ENCODE peak calls at places on chromosomes 6 and 20, in nine cellular contexts. B, Y, O, E, H, S, U, P and A are unnamed samples.

GRCh38 chr6:34360556-34360955 is 31.9 kb downstream of the NUDT3 start:
- DNase-seq in B (no peak), Y (no peak), O (no peak), E (no peak), H (no peak), S (no peak), U (no peak), P (no peak), A (no peak)

GRCh38 chr20:346640-347316 is at the start of gene NRSN2:
- DNase-seq in B (peak; percentile 77), Y (peak; percentile 82), O (peak; percentile 89), E (peak; percentile 37), H (peak; percentile 89), S (peak; percentile 73), U (no peak), P (no peak), A (peak; percentile 61)

GRCh38 chr6:56440551-56440981 is 193.2 kb upstream of the COL21A1 start:
- DNase-seq in B (no peak), Y (no peak), O (no peak), E (no peak), H (no peak), S (no peak), U (no peak), P (no peak), A (no peak)

GRCh38 chr6:157978021-157978783 is 3.5 kb upstream of the SYNJ2 start:
- DNase-seq in B (no peak), Y (no peak), O (no peak), E (no peak), H (no peak), S (peak; percentile 8), U (no peak), P (no peak), A (no peak)

GRCh38 chr6:170050591-170051041 is 240.3 kb downstream of the DLL1 start:
- DNase-seq in B (no peak), Y (no peak), O (no peak), E (no peak), H (no peak), S (peak; percentile 18), U (no peak), P (no peak), A (no peak)

GRCh38 chr6:45951771-45952529 is 63.7 kb downstream of the CLIC5 start:
- DNase-seq in B (no peak), Y (no peak), O (no peak), E (no peak), H (no peak), S (no peak), U (no peak), P (no peak), A (peak; percentile 23)

GRCh38 chr20:23243791-23244190 is 106.8 kb upstream of the NXT1 start:
- DNase-seq in B (peak; percentile 34), Y (no peak), O (no peak), E (no peak), H (no peak), S (no peak), U (no peak), P (no peak), A (no peak)

GRCh38 chr6:158758464-158758863 is 60.7 kb downstream of the EZR start:
- DNase-seq in B (no peak), Y (no peak), O (no peak), E (no peak), H (peak; percentile 89), S (no peak), U (no peak), P (no peak), A (no peak)

GRCh38 chr6:128882991-128883571 is at the start of gene LAMA2:
- DNase-seq in B (no peak), Y (peak; percentile 89), O (no peak), E (peak; percentile 77), H (peak; percentile 23), S (peak; percentile 32), U (peak; percentile 95), P (no peak), A (peak; percentile 41)

GRCh38 chr20:33947709-33948295 is 45.9 kb upstream of the RALY start:
- DNase-seq in B (peak; percentile 91), Y (no peak), O (peak; percentile 56), E (no peak), H (peak; percentile 53), S (peak; percentile 32), U (no peak), P (peak; percentile 19), A (peak; percentile 38)

GRCh38 chr20:53581444-53582311 is 12.0 kb downstream of the ZNF217 start:
- DNase-seq in B (no peak), Y (no peak), O (no peak), E (no peak), H (no peak), S (peak; percentile 21), U (no peak), P (no peak), A (peak; percentile 65)

GRCh38 chr6:97497713-97498331 is 214.8 kb upstream of the MMS22L start:
- DNase-seq in B (peak; percentile 29), Y (peak; percentile 24), O (peak; percentile 3), E (peak; percentile 23), H (peak; percentile 30), S (peak; percentile 50), U (no peak), P (peak; percentile 12), A (peak; percentile 54)

DNA sequence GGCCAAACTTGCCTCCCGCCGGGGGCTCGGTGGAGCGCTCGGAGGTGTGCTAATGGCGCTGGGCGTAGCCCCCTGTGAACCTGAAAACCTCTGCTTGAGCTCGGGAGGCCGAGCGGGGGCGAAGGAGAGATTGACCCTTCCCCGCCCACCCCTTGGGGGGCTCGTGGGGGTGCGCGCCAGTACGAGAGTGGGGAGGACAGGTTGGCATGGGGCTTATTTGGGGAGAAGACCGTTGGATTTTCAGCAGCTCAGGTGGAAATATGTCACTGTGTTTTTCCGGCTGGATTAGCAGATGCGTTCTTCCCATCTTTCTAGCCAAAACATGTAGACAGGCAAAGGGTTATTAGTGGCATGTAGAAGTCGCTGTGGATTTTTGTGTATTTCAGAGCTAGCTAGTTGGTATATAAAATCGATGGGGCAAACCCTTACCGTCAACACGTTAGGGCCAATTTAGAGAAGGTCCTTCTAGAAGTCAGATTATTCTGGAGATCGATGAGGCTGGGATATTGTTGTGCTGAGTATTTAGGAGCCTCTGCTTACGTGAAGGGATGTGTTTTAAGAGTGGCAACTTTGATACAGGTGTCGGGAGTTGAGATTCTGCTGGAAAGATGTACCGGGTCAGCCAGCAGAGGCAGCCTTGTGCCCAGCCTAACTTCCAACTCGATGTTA is 525 bp downstream of the NCOA7 start:
- DNase-seq in B (peak; percentile 55), Y (peak; percentile 46), O (peak; percentile 61), E (no peak), H (peak; percentile 64), S (peak; percentile 68), U (no peak), P (no peak), A (peak; percentile 46)
- TF ChIP-seq EP300 in B (no peak), Y (no peak), O (no peak), E (peak; percentile 9), H (no peak), S (no peak), U (no peak), P (no peak), A (no peak)

DNA sequence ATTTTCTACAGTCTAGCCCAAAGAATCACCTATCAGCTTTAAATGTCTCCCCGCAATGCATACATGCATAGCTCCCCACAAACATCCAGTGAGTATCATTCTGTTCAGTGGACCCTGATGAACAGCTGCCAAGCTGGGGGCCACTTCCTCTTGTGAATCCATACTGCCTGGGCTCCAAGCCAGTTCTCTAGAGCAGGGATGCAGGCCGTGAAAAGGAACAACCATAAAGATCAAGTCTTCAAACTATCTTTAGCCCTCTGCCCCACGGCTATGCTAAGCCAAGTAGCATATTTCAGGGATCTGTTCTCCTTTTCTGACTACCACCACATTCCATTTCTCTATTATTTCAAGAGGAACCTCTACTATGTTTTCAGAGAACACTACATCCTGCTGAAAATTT is 191.7 kb upstream of the BTBD3 start:
- DNase-seq in B (no peak), Y (no peak), O (no peak), E (no peak), H (no peak), S (no peak), U (no peak), P (no peak), A (no peak)
- TF ChIP-seq EP300 in B (no peak), Y (no peak), O (no peak), E (no peak), H (no peak), S (no peak), U (no peak), P (no peak), A (no peak)

DNA sequence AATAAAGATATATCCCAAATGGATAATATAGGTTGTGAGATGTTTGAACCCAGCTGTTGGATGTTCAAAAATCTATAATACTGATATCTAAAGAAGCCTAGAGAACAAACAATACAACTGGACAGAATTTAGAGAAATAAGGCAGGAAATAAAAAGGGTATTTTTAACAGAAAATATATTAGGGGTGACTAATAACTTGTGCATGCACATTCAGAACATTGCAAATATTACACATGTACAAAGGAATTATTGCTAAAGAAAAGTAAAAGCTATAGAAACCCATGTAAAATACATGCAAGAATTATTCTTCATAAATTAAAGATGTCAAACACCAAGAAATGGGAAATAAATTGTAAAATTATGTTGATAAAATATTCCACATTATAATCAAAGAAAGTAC is 32.7 kb upstream of the HCRTR2 start:
- DNase-seq in B (no peak), Y (no peak), O (no peak), E (no peak), H (no peak), S (no peak), U (no peak), P (no peak), A (no peak)
- TF ChIP-seq EP300 in B (no peak), Y (no peak), O (no peak), E (no peak), H (no peak), S (no peak), U (no peak), P (no peak), A (no peak)

GRCh38 chr6:168415149-168415992 is 25.6 kb upstream of the SMOC2 start:
- DNase-seq in B (no peak), Y (no peak), O (no peak), E (no peak), H (no peak), S (no peak), U (no peak), P (no peak), A (no peak)

GRCh38 chr6:168414696-168415095 is 26.3 kb upstream of the SMOC2 start:
- DNase-seq in B (no peak), Y (no peak), O (no peak), E (no peak), H (no peak), S (no peak), U (no peak), P (no peak), A (no peak)

GRCh38 chr6:168413018-168413720 is 27.8 kb upstream of the SMOC2 start:
- DNase-seq in B (peak; percentile 80), Y (no peak), O (no peak), E (no peak), H (no peak), S (no peak), U (no peak), P (no peak), A (no peak)

GRCh38 chr6:168412456-168412855 is 28.5 kb upstream of the SMOC2 start:
- DNase-seq in B (no peak), Y (no peak), O (no peak), E (no peak), H (no peak), S (no peak), U (no peak), P (no peak), A (no peak)

DNA sequence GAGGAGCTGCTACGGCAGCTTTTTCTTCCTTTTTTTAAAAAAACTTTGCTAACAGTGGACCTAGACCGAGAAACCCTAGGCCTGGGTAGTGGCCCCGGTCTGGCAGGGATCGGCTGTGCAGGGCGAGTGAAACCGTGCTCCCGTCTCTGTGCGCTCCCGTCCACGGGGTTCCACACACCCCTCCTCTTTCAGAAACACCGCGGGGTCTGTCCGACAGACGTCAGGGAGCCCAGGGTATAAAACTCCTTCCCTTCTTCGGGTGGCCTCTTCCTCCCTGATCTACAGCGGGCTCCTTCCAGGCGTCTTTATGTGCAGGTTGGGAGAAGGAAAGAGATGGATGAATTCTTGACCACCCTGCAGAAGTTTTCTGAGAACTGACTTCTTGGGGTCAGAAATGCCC is 27.1 kb upstream of the SMOC2 start:
- DNase-seq in B (no peak), Y (no peak), O (no peak), E (no peak), H (no peak), S (no peak), U (no peak), P (no peak), A (no peak)
- TF ChIP-seq EP300 in B (no peak), Y (no peak), O (no peak), E (no peak), H (no peak), S (no peak), U (no peak), P (no peak), A (no peak)